ENCODE peak calls at places on chromosome 12, in seven cellular contexts. H is upper lobe of right lung, R is esophagus squamous epithelium, L is heart left ventricle, K is OCI-LY7, F is astrocyte, Z is left ventricle myocardium inferior. X is an unnamed sample.

GRCh38 chr12:547883-548470 is 88.2 kb downstream of the B4GALNT3 start:
- DNase-seq in R (no peak), K (no peak), H (no peak), L (no peak), F (no peak), Z (no peak), X (no peak)

GRCh38 chr12:111359231-111359913 is 9.5 kb downstream of the PHETA1 start:
- DNase-seq in R (no peak), Z (no peak), H (no peak), F (no peak), K (no peak), L (no peak), X (no peak)

GRCh38 chr12:124126950-124127349 is 153.9 kb downstream of the ZNF664 start:
- DNase-seq in R (no peak), Z (no peak), K (no peak), H (no peak), F (peak; percentile 32), L (no peak), X (no peak)

GRCh38 chr12:89951050-89951693 is 242.5 kb upstream of the ATP2B1 start:
- DNase-seq in H (no peak), L (no peak), Z (no peak), F (peak; percentile 48), K (no peak), R (no peak), X (no peak)

GRCh38 chr12:93785262-93786010 is 108.3 kb downstream of the CRADD start:
- DNase-seq in L (peak; percentile 40), R (no peak), K (no peak), Z (no peak), H (no peak), F (peak; percentile 94), X (peak; percentile 73)

GRCh38 chr12:98002887-98003493 is 512.4 kb upstream of the TMPO start:
- DNase-seq in H (no peak), L (no peak), R (no peak), Z (no peak), F (peak; percentile 1), K (peak; percentile 56), X (peak; percentile 47)

GRCh38 chr12:107331912-107332311 is 238.6 kb upstream of the CRY1 start:
- DNase-seq in Z (no peak), H (no peak), F (no peak), L (no peak), K (no peak), R (no peak), X (no peak)

GRCh38 chr12:13981296-13981962 is at the start of gene GRIN2B:
- DNase-seq in L (no peak), F (no peak), K (no peak), R (no peak), H (no peak), Z (no peak), X (no peak)

GRCh38 chr12:111407371-111408115 is 1.8 kb downstream of the SH2B3 start:
- DNase-seq in R (no peak), L (no peak), K (peak; percentile 36), Z (no peak), H (no peak), F (no peak), X (no peak)

GRCh38 chr12:2922329-2922728 is 31.6 kb downstream of the TULP3 start:
- DNase-seq in K (no peak), L (no peak), Z (no peak), H (no peak), R (no peak), F (peak; percentile 34), X (no peak)

GRCh38 chr12:107437954-107438353 is 247.6 kb upstream of the PWP1 start:
- DNase-seq in R (no peak), K (no peak), L (no peak), Z (no peak), F (no peak), H (no peak), X (no peak)

GRCh38 chr12:106710143-106710893 is 64.2 kb upstream of the RIC8B start:
- DNase-seq in K (no peak), F (no peak), L (no peak), H (no peak), Z (no peak), R (no peak), X (no peak)

GRCh38 chr12:119840617-119841016 is 36.5 kb downstream of the CIT start:
- DNase-seq in F (no peak), H (no peak), L (no peak), K (no peak), R (no peak), Z (no peak), X (no peak)

GRCh38 chr12:72471806-72472205 is 199.6 kb downstream of the TRHDE start:
- DNase-seq in K (no peak), Z (no peak), H (no peak), L (no peak), R (no peak), F (no peak), X (no peak)

GRCh38 chr12:95102916-95103671 is 29.7 kb upstream of the NR2C1 start:
- DNase-seq in Z (no peak), H (no peak), F (peak; percentile 92), K (peak; percentile 28), L (no peak), R (no peak), X (no peak)

GRCh38 chr12:124852329-124852831 is 11.3 kb downstream of the SCARB1 start:
- DNase-seq in F (no peak), K (no peak), H (peak; percentile 86), R (no peak), Z (peak; percentile 54), L (peak; percentile 52), X (peak; percentile 78)

GRCh38 chr12:111408686-111409402 is 3.1 kb downstream of the SH2B3 start:
- DNase-seq in F (no peak), H (no peak), K (peak; percentile 28), L (no peak), R (no peak), Z (no peak), X (no peak)

GRCh38 chr12:55845785-55846496 is 3.2 kb upstream of the MMP19 start:
- DNase-seq in R (no peak), Z (no peak), F (no peak), H (no peak), L (no peak), K (no peak), X (no peak)

DNA sequence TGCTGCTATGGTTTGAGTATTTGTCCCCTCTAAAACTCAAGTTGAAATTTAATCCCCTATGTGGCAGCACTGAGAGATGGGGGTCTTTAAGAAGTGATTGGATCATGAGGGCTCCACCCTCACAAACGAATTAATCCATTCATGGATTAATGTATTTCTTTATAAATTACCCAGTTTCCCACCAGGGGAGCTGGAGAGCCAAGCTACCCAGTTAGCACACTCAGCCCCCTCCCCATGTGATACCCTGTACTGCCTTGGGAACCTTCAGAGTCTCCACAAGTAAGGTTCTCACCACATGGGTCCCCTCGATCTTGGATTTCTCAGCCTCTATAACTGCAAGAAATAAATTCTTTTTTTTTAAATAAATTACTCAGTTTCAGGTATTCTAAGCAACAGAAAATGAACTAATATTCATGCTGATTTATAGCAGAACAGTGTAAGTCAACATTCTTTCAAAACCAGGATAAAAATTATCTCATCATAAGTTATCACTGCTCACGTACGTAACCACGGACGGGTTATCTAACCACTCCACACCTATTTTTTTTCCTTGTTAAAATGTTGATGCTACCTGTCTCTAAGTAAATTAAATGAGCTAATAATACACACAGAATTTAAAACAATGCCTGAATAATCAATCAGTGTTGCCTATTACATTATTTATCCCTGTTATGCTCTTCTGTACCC is 3.6 kb downstream of the NAP1L1 start:
- DNase-seq in K (peak; percentile 51), F (no peak), L (no peak), H (no peak), R (no peak), Z (no peak), X (no peak)
- TF ChIP-seq CTCF in K (peak; percentile 69), F (peak; percentile 18), L (no peak), H (no peak), R (no peak), Z (no peak), X (no peak)

GRCh38 chr12:132436791-132437251 is 53.1 kb upstream of the FBRSL1 start:
- DNase-seq in K (no peak), F (no peak), R (no peak), L (no peak), Z (no peak), H (no peak), X (no peak)
- H3K4me1 ChIP-seq in K (no peaks in the 10 kb centered on the region), F (no peaks in the 10 kb centered on the region), R (no peaks in the 10 kb centered on the region), L (peaks cover 3% of the 10 kb centered on the region), Z (no peaks in the 10 kb centered on the region), H (peaks cover 7% of the 10 kb centered on the region), X (no peaks in the 10 kb centered on the region)

DNA sequence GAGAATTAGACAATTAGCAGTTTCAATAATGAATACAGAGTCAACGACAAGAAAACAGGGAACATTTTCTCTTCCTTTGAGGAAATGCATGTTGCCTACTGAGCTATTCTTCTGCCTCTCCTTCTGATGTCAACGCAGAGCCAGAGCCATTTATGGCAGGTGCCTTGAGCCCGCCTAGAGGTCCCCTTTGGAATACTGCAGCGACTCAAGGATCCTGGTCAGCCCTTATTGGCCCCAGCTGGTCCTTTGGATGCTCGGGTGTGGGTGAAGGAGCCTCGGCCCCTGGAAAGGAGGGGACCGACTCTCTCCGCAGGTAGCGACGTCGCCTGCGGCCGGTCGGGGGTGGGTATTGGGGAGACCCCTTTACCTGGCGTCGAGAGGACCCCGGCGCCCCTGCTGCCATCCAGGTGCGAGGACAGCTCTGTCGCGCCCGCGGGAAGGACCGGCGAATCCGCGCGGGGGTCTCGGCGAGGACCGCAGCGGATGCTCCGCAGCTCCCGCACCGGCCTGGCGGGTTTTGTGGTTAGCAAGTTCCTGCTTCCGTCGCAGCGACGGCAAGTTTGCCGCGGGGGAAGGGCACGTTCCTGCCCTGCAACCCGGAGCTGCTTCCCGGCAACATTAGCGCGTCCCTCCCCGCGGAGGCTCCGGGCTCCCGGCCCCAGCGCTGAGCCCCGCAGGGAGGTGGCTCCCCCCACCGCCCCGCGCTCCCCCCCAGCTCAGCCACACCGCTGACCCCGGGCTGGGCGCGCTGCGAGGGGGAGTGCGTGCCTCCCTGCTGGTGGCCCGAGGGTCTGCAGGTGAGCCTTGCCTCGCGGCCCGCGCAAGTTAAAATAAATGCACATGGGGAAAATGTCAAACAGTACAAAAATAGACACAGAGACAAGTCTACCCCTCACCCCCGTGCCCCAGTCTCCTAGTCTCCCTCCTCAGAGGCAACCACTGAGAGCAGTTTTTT is at the start of gene MANSC1:
- DNase-seq in H (peak; percentile 88), Z (peak; percentile 67), L (peak; percentile 78), F (no peak), R (no peak), K (no peak), X (peak; percentile 49)
- TF ChIP-seq CTCF in H (peak; percentile 44), Z (peak; percentile 61), L (peak; percentile 8), F (peak; percentile 9), R (no peak), K (no peak), X (peak; percentile 43)

DNA sequence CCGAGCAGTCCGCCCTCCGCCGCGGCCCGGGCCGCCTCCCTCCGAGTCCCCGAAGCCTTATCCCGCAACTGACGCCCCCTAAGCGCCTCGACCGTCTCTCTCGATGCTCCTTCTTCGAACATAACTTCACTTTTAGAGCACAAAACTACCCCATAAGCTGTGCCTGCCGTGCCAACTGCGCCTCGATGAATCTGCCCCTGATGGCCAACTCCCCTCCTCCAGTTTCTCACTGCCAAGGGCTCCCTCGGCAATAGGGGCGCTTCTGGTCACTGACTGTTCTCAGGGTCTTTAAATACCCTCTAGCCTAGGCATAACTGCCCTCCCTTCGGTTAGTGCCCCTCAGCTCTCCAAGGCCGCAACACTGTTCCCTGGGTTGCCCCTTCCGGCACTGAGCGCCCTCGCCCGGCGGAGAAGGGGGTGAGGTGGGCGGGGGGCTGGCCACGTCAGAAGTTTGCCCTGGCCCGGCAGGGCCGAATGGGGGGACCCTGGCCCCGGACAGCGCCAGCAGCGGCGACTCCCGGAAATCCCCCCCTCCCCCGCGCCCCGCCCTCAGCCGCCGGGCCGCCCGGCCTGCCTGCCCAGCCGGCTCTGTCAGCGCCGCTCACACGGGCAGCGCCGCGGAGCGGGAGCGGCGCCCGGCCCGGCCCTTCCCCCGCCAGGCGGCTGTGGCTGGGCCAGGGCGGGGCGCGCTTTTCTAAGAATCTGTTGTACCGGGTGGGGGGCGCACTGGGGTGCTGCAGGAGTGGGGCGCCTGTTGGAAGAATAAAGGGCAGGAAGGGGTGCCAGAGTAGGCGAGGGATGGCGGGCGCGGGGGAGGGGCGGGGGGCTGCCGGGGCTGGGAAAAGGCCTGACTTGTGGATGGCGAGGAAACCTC is 10.6 kb downstream of the RARG start:
- DNase-seq in L (peak; percentile 87), Z (peak; percentile 81), H (peak; percentile 92), F (peak; percentile 31), K (peak; percentile 65), R (no peak), X (peak; percentile 55)
- H3K4me1 ChIP-seq in L (peaks cover 76% of the 10 kb centered on the region), Z (peaks cover 80% of the 10 kb centered on the region), H (peaks cover 61% of the 10 kb centered on the region), F (peaks cover 59% of the 10 kb centered on the region), K (peaks cover 66% of the 10 kb centered on the region), R (peaks cover 72% of the 10 kb centered on the region), X (peaks cover 62% of the 10 kb centered on the region)

X was measured in tibial artery.